ENCODE peak calls at places on chromosomes 13 and 19, in four cellular contexts. K is K562, Z is GM12878, D is SK-N-SH. R is an unnamed sample.

GRCh38 chr13:114019367-114019766 is 45.5 kb upstream of the C13orf46 start:
- DNase-seq in K (peak; percentile 84), Z (no peak), D (peak; percentile 79), R (no peak)

GRCh38 chr13:42867232-42867631 is 85.8 kb downstream of the FAM216B start:
- DNase-seq in K (no peak), Z (no peak), D (no peak), R (no peak)

GRCh38 chr13:49219647-49220034 is 497 bp upstream of the MLNR start:
- DNase-seq in K (no peak), Z (no peak), D (no peak), R (no peak)

GRCh38 chr13:30898721-30899188 is 7.3 kb upstream of the MEDAG start:
- DNase-seq in K (no peak), Z (no peak), D (no peak), R (peak; percentile 13)

GRCh38 chr19:58586131-58586765 is 13.1 kb upstream of the MZF1 start:
- DNase-seq in K (no peak), Z (no peak), D (no peak), R (no peak)

GRCh38 chr13:99386911-99387788 is 80.0 kb upstream of the GPR183 start:
- DNase-seq in K (peak; percentile 73), Z (peak; percentile 66), D (peak; percentile 58), R (peak; percentile 30)

GRCh38 chr13:85771856-85772255 is 27.4 kb downstream of the SLITRK6 start:
- DNase-seq in K (no peak), Z (no peak), D (no peak), R (no peak)

GRCh38 chr13:36718146-36718545 is 44.3 kb downstream of the SERTM1 start:
- DNase-seq in K (no peak), Z (no peak), D (no peak), R (no peak)

GRCh38 chr13:103615778-103616177 is 549.6 kb upstream of the SLC10A2 start:
- DNase-seq in K (no peak), Z (no peak), D (no peak), R (no peak)

GRCh38 chr19:40549007-40549708 is 27.5 kb upstream of the SHKBP1 start:
- DNase-seq in K (peak; percentile 85), Z (no peak), D (peak; percentile 95), R (peak; percentile 92)

GRCh38 chr13:107716741-107717140 is 498.6 kb downstream of the LIG4 start:
- DNase-seq in K (no peak), Z (no peak), D (no peak), R (no peak)

GRCh38 chr13:94825507-94825906 is 113.2 kb upstream of the SOX21 start:
- DNase-seq in K (no peak), Z (no peak), D (peak; percentile 7), R (no peak)

GRCh38 chr13:100274942-100275506 is 186.1 kb downstream of the PCCA start:
- DNase-seq in K (no peak), Z (no peak), D (no peak), R (no peak)

GRCh38 chr19:51458051-51458645 is at the start of gene SIGLEC8:
- DNase-seq in K (no peak), Z (no peak), D (no peak), R (no peak)

GRCh38 chr13:44459674-44460073 is 86.0 kb downstream of the SERP2 start:
- DNase-seq in K (no peak), Z (no peak), D (no peak), R (no peak)

GRCh38 chr19:46823049-46823448 is 27.6 kb downstream of the AP2S1 start:
- DNase-seq in K (no peak), Z (no peak), D (no peak), R (no peak)

GRCh38 chr13:77859450-77859849 is 59.2 kb downstream of the EDNRB start:
- DNase-seq in K (no peak), Z (no peak), D (no peak), R (no peak)

GRCh38 chr13:96090240-96091101 is 564 bp downstream of the HS6ST3 start:
- DNase-seq in K (peak; percentile 5), Z (no peak), D (peak; percentile 81), R (no peak)

GRCh38 chr19:55284405-55285058 is 735 bp downstream of the BRSK1 start:
- DNase-seq in K (no peak), Z (no peak), D (peak; percentile 66), R (no peak)

GRCh38 chr13:81990652-81991051 is 1649.7 kb upstream of the SPRY2 start:
- DNase-seq in K (no peak), Z (no peak), D (no peak), R (no peak)

GRCh38 chr13:109385161-109385560 is 401.2 kb downstream of the IRS2 start:
- DNase-seq in K (no peak), Z (no peak), D (no peak), R (no peak)

GRCh38 chr19:33287438-33287837 is 14.9 kb downstream of the CEBPA start:
- DNase-seq in K (no peak), Z (no peak), D (no peak), R (no peak)

DNA sequence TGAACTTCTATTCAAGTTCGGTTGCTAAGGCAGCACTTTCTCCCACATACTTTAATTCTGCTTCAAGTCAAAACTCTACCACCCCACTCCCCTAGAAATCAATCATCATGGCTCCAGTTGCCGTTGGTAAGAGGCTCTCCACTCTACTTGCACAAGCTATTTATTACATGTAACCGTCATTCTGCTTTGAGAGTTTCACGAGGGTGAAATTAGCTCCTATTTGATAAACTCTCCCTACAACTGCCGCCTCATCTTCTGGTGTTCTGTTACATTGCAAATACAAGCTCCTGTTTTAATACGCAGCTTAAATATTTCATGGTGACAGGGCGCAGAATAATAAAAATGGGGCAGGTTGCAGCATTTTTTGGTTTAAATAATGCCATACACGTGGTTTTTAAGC is 28.6 kb downstream of the SLC7A1 start:
- DNase-seq in K (no peak), Z (no peak), D (no peak), R (no peak)
- TF ChIP-seq RCOR1 in K (no peak), Z (no peak), D (no peak), R (no peak)

DNA sequence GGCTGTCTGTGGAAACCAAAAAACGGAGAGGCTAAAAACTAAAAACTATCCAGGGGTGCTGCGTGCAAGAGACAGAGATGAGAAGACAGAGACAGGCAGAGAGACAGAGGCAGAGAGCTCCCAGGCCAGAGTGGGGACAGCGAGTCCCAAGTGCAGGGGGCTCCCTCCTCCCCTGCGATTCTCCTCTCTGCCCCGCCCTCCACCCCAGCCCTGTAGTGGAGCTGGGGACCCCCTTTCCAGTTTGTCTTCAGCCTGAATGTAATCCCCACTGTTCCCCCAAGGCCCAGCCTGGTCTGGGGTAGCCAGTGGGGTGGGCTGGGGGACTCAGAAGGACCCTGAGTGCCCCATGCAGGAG is 2.0 kb downstream of the NFIC start:
- DNase-seq in K (no peak), Z (no peak), D (no peak), R (no peak)
- H3K4me1 ChIP-seq in K (peaks cover 59% of the 10 kb centered on the region), Z (peaks cover 31% of the 10 kb centered on the region), D (peaks cover 18% of the 10 kb centered on the region), R (peaks cover 46% of the 10 kb centered on the region)

GRCh38 chr13:74134226-74134776 is at the start of gene KLF12:
- DNase-seq in K (peak; percentile 48), Z (peak; percentile 69), D (peak; percentile 90), R (peak; percentile 49)
- TF ChIP-seq MAX in K (no peak), Z (no peak), D (peak; percentile 3), R (no peak)

GRCh38 chr13:58964048-58964447 is 1199.7 kb downstream of the DIAPH3 start:
- DNase-seq in K (no peak), Z (no peak), D (no peak), R (no peak)

GRCh38 chr13:58955546-58956385 is 1208.0 kb downstream of the DIAPH3 start:
- DNase-seq in K (no peak), Z (peak; percentile 75), D (no peak), R (no peak)

GRCh38 chr13:58963321-58963720 is 1200.4 kb downstream of the DIAPH3 start:
- DNase-seq in K (no peak), Z (no peak), D (no peak), R (no peak)

GRCh38 chr13:58960909-58961308 is 1202.8 kb downstream of the DIAPH3 start:
- DNase-seq in K (no peak), Z (no peak), D (peak; percentile 25), R (peak; percentile 5)
- TF ChIP-seq RCOR1 in K (no peak), Z (no peak), D (no peak), R (no peak)

DNA sequence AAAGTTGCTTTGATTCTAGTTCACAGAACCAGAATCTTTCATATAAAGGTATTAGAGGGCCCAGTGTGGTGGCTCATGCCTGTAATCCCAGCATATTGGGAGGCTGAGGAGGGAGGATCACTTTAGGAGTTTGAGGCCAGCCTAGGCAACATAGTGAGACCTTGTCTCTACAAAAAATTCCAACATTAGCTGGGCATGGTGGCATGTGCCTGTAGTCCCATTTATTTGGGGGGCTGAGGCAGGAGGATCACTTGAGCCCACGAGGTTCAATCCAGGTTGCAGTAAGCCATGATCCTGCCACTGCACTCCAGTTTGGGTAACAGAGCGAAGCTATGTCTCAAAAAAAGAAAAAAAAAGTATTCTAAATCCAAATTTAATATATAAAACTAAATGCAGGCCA is 9.1 kb downstream of the LDLR start:
- DNase-seq in K (no peak), Z (no peak), D (no peak), R (no peak)
- H3K4me1 ChIP-seq in K (peaks cover 32% of the 10 kb centered on the region), Z (peaks cover 27% of the 10 kb centered on the region), D (peaks cover 28% of the 10 kb centered on the region), R (peaks cover 25% of the 10 kb centered on the region)

DNA sequence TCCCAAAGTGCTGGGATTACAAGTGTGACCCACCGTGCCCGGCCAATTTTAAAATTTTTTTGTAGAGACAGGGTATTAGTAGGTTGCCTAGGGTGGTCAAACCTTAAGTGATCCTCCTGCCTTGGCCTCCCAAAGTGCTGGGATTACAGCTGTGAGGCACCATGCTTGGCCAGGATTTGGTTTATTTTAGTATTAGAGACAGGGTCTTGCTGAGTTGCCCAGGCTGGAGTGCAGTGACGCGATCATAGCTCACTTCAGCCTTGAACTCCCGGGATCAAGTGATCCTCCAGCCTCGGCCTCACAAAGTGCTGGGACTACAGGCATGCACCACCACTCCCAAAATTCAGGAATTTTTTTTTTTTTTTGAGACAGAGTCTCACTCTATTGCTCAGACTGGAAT is 5.4 kb upstream of the ZNF414 start:
- DNase-seq in K (no peak), Z (no peak), D (no peak), R (no peak)
- TF ChIP-seq MAX in K (no peak), Z (no peak), D (no peak), R (no peak)

R was measured in A549.